ENCODE peak calls at places on chromosomes 5 and 9, in four cellular contexts. I is cardiac fibroblast, Q is spleen, G is pancreas. Y is an unnamed sample.

GRCh38 chr9:124004608-124005007 is 7.0 kb upstream of the LHX2 start:
- DNase-seq in I (no peak), G (no peak), Q (no peak), Y (no peak)

GRCh38 chr9:130288926-130289705 is 23.6 kb downstream of the HMCN2 start:
- DNase-seq in Q (no peak), I (no peak), G (peak), Y (peak)

GRCh38 chr9:92680166-92681119 is 10.5 kb upstream of the IPPK start:
- DNase-seq in G (no peak), Q (no peak), I (peak), Y (no peak)

GRCh38 chr5:139222346-139222745 is 24.2 kb upstream of the SIL1 start:
- DNase-seq in I (no peak), G (no peak), Q (peak), Y (no peak)

GRCh38 chr5:74542477-74542876 is 98.1 kb downstream of the ENC1 start:
- DNase-seq in I (peak), G (no peak), Q (no peak), Y (no peak)

GRCh38 chr9:120412425-120412951 is 167.5 kb downstream of the CDK5RAP2 start:
- DNase-seq in I (peak), G (no peak), Q (no peak), Y (no peak)

GRCh38 chr5:99019254-99019653 is 90.4 kb upstream of the CHD1 start:
- DNase-seq in I (peak), Q (no peak), G (no peak), Y (no peak)

GRCh38 chr9:20790721-20791120 is 106.7 kb downstream of the FOCAD start:
- DNase-seq in Q (no peak), I (no peak), G (no peak), Y (no peak)

GRCh38 chr5:144167998-144168397 is 2.5 kb downstream of the YIPF5 start:
- DNase-seq in Q (no peak), G (no peak), I (no peak), Y (no peak)

GRCh38 chr5:2756211-2756746 is 4.8 kb upstream of the IRX2 start:
- DNase-seq in Q (no peak), I (peak), G (no peak), Y (no peak)

GRCh38 chr9:99488109-99489042 is 266.3 kb downstream of the SEC61B start:
- DNase-seq in G (no peak), Q (no peak), I (no peak), Y (no peak)

GRCh38 chr9:37667706-37668672 is 17.2 kb downstream of the FRMPD1 start:
- DNase-seq in I (no peak), G (no peak), Q (no peak), Y (no peak)

GRCh38 chr5:44827681-44828080 is 18.9 kb downstream of the MRPS30 start:
- DNase-seq in Q (no peak), I (no peak), G (no peak), Y (no peak)

GRCh38 chr5:53963958-53964357 is 346.4 kb downstream of the ARL15 start:
- DNase-seq in I (no peak), Q (no peak), G (no peak), Y (no peak)

GRCh38 chr9:123928471-123929176 is 1.3 kb downstream of the DENND1A start:
- DNase-seq in Q (no peak), I (peak), G (no peak), Y (no peak)

DNA sequence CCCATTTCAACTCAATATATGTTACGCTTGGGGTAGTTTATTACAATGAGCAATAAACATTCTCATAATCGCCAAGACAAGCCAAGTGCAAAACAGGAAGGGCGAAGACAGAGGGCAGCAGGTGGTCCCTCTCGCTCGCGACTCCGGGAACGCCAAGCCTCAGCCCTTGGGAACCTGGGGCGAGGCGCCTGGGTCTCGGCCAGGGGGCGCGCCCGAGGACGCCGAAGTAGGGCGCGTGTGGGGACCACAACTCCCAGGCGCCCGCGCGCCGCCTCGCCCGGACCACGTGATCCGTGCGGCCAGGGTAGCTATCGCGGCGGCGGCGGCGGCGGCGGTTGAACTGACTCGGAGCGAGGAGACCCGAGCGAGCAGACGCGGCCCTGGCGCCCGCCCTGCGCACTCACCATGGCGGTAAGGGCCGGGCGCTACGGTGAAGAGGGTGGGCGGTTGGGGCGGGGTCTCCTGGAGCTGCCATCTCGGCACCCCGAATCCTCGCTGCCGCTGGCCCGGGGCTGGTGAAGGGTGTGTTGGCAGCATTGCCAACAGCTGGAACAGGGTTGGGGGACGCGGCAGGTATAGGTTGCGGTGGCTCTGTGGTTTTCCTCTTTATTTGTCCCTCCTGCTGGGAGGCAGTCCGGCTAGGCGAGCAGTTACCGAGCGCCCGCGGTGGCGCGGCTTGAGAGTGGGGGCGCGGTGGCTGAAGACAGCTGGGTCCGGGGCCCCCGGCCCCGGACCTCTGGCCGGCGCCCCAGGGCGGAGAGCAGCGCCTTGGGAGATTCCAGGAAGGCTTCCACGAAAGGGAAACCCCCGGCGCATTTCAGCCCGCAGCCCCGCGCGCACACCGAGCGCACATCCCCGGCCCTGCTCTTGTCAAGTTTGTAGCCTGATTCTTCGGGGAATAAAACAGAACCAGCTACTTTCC is at the start of gene SLC31A2:
- DNase-seq in G (peak), I (peak), Q (peak), Y (peak)
- TF ChIP-seq CTCF in G (no peak), I (peak), Q (no peak), Y (peak)

DNA sequence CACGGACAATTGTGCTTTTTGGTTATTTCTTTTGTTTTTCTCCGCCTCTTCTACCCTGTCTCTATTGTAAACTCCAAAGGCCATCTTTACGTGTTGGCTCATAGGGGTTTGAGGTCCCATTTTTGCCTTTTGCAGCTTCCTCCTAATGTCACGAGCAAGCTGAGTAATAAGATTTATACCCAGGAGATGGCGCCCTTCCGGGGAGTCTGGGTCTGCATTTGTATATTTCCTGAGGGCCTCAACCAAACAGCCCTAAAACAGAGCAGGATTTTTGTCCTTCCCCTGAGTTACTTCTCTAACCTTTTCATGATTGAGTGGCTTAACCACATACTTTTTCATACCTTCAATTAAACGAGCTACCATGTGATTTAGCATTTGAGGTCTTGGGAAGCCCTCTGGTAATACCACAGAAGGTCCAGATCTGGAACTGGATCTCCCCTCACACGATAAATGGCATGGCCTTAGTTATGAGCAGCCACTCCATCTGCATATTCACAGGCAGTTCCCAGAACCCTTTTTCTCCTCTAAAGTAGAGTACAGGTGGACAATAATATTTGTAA is 11.2 kb upstream of the CFAP95 start:
- DNase-seq in Q (no peak), G (no peak), I (peak), Y (no peak)
- TF ChIP-seq CTCF in Q (no peak), G (no peak), I (peak), Y (peak)

GRCh38 chr5:5421961-5422818 is at the start of gene ICE1:
- DNase-seq in G (peak), I (peak), Q (peak), Y (peak)
- TF ChIP-seq CTCF in G (no peak), I (no peak), Q (no peak), Y (peak)

GRCh38 chr9:137277329-137278041 is at the start of gene TOR4A:
- DNase-seq in I (peak), Q (peak), G (peak), Y (peak)
- TF ChIP-seq CTCF in I (no peak), Q (peak), G (no peak), Y (peak)

DNA sequence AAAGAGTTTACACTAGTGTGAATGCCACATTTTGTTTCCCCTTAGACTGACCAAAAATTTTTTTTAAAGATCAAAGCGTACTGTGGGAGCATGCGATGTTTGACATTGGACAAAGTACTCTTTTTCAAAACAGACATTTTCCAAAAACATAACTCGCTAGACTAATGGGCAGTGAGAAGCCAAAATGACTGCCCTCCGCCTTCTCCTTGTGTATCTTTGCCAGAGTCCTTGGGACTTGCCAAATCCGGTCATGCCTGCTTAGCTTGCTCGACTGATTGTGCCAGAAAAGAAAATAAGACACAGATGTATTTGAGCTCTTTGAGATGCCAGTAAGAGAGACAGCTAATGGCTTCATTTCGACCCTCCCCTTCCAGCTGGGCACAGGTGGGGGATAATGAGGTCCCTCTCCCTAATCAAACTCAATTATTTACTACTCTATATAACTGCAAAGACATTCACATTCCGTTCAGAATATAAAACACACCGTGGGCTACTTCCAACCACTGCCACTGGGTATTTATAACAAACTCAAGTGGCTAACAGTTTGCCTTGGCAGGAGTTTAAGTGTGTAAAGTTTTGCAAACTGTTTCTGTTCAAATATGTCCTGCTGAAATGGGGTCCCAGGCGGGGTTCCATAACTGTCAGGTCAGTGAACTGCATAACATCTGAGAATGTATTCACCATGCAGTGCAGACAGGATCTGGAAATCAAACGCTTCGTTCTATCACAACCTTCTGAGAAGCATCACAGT is 157.4 kb downstream of the MAPKAP1 start:
- DNase-seq in I (no peak), Q (no peak), G (no peak), Y (no peak)
- TF ChIP-seq CTCF in I (no peak), Q (no peak), G (no peak), Y (no peak)

GRCh38 chr5:94972268-94972667 is 312.6 kb downstream of the MCTP1 start:
- DNase-seq in G (no peak), I (no peak), Q (no peak), Y (no peak)

GRCh38 chr5:94968507-94969095 is 316.3 kb downstream of the MCTP1 start:
- DNase-seq in G (no peak), Q (no peak), I (peak), Y (no peak)

GRCh38 chr5:94967525-94967924 is 317.4 kb downstream of the MCTP1 start:
- DNase-seq in G (no peak), Q (no peak), I (no peak), Y (no peak)

GRCh38 chr5:94969174-94969573 is 315.7 kb downstream of the MCTP1 start:
- DNase-seq in G (no peak), Q (no peak), I (peak), Y (no peak)
- TF ChIP-seq CTCF in G (no peak), Q (no peak), I (peak), Y (peak)

DNA sequence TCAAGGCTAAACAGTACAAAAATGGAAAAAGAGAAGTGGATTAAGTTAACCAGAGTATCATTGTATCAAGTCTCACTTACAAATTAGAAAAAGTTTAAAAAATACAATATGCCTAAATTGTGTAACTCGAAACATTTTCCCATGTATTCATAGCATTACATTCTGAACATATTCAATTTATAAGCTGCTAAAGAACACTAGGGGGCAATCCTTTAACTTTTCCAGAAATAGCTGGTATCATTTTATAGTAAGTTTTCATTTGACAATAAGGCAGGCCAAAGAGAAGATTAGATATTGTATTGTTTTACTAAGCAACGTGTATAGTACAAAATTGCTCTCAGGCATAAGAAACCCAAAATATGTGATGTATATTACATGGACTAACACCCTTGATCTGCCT is 234.6 kb downstream of the ADGRV1 start:
- DNase-seq in I (no peak), Q (no peak), G (no peak), Y (no peak)
- TF ChIP-seq CTCF in I (no peak), Q (no peak), G (no peak), Y (peak)

DNA sequence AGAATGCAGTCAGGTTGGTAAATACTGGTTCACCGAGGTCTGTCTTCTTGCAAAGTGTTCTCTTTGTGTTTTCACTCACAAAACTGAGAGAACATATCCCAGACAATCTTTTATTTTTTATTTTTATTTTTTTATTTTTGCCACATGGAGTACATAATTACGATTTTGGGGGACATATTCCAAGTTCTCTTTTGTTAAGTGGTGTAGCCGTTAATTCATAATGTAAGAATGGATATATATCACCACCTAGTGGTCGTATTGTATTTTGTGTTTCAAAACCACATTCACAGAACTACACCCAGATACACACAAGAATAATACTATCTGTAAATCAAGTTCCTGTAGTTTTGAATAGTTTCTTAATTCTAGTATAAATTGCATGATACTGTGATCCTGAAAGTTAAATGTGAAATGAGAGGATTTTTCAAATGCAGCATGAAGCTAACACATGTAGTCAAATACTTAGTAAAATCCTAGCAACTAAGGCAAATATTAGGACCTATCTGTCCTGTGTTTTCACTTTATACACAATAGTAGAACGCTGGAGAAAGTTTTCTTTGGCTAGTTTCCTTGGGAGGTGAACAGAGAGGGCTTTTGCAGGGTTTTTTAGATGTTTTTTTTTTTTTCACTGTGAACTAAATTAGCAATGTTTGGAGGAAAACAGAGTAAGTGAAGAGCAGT is 92.7 kb downstream of the VCAN start:
- DNase-seq in Q (no peak), G (no peak), I (peak), Y (no peak)
- TF ChIP-seq CTCF in Q (peak), G (peak), I (peak), Y (peak)